ENCODE peak calls at places on chromosomes 11 and 22, in five cellular contexts. One of them, this sample, is unnamed.

GRCh38 chr11:45211732-45212131 is 65.3 kb downstream of the PRDM11 start:
- DNase-seq in stomach: no peak
- DNase-seq in Panc1: no peak
- DNase-seq in spleen: no peak
- DNase-seq in SK-N-SH: no peak
- DNase-seq in this sample: no peak

GRCh38 chr22:28911777-28912669 is 28.7 kb downstream of the ZNRF3 start:
- DNase-seq in stomach: no peak
- DNase-seq in Panc1: no peak
- DNase-seq in spleen: no peak
- DNase-seq in SK-N-SH: no peak
- DNase-seq in this sample: no peak

GRCh38 chr11:114775849-114776621 is 97.7 kb downstream of the NXPE2 start:
- DNase-seq in stomach: no peak
- DNase-seq in Panc1: no peak
- DNase-seq in spleen: no peak
- DNase-seq in SK-N-SH: peak; percentile 57
- DNase-seq in this sample: peak; percentile 10

GRCh38 chr11:116168459-116168787 is 604.4 kb downstream of the BUD13 start:
- DNase-seq in stomach: no peak
- DNase-seq in Panc1: no peak
- DNase-seq in spleen: no peak
- DNase-seq in SK-N-SH: no peak
- DNase-seq in this sample: no peak

GRCh38 chr11:78535027-78535426 is 39.6 kb downstream of the NARS2 start:
- DNase-seq in stomach: no peak
- DNase-seq in Panc1: no peak
- DNase-seq in spleen: no peak
- DNase-seq in SK-N-SH: no peak
- DNase-seq in this sample: no peak

GRCh38 chr22:38350444-38351359 is 33.5 kb upstream of the CSNK1E start:
- DNase-seq in stomach: peak; percentile 17
- DNase-seq in Panc1: no peak
- DNase-seq in spleen: peak; percentile 34
- DNase-seq in SK-N-SH: no peak
- DNase-seq in this sample: no peak

GRCh38 chr11:95505927-95506426 is 275.0 kb upstream of the SESN3 start:
- DNase-seq in stomach: no peak
- DNase-seq in Panc1: no peak
- DNase-seq in spleen: no peak
- DNase-seq in SK-N-SH: no peak
- DNase-seq in this sample: no peak

GRCh38 chr22:18970180-18970947 is 34.3 kb upstream of the PRODH start:
- DNase-seq in stomach: no peak
- DNase-seq in Panc1: no peak
- DNase-seq in spleen: peak; percentile 59
- DNase-seq in SK-N-SH: peak; percentile 85
- DNase-seq in this sample: no peak

GRCh38 chr11:110182886-110183285 is 89.7 kb downstream of the ZC3H12C start:
- DNase-seq in stomach: no peak
- DNase-seq in Panc1: no peak
- DNase-seq in spleen: no peak
- DNase-seq in SK-N-SH: no peak
- DNase-seq in this sample: no peak

GRCh38 chr22:50443202-50443601 is 31.6 kb downstream of the SBF1 start:
- DNase-seq in stomach: no peak
- DNase-seq in Panc1: no peak
- DNase-seq in spleen: no peak
- DNase-seq in SK-N-SH: no peak
- DNase-seq in this sample: peak; percentile 74

GRCh38 chr11:13140028-13140870 is 131.1 kb downstream of the RASSF10 start:
- DNase-seq in stomach: peak; percentile 78
- DNase-seq in Panc1: no peak
- DNase-seq in spleen: no peak
- DNase-seq in SK-N-SH: no peak
- DNase-seq in this sample: peak; percentile 88

GRCh38 chr11:13137778-13138400 is 128.8 kb downstream of the RASSF10 start:
- DNase-seq in stomach: no peak
- DNase-seq in Panc1: no peak
- DNase-seq in spleen: no peak
- DNase-seq in SK-N-SH: no peak
- DNase-seq in this sample: no peak

GRCh38 chr11:13134886-13135285 is 125.8 kb downstream of the RASSF10 start:
- DNase-seq in stomach: no peak
- DNase-seq in Panc1: no peak
- DNase-seq in spleen: no peak
- DNase-seq in SK-N-SH: no peak
- DNase-seq in this sample: no peak

GRCh38 chr11:13136272-13136596 is 127.1 kb downstream of the RASSF10 start:
- DNase-seq in stomach: no peak
- DNase-seq in Panc1: no peak
- DNase-seq in spleen: no peak
- DNase-seq in SK-N-SH: no peak
- DNase-seq in this sample: no peak

GRCh38 chr11:13135385-13136271 is 126.5 kb downstream of the RASSF10 start:
- DNase-seq in stomach: no peak
- DNase-seq in Panc1: no peak
- DNase-seq in spleen: no peak
- DNase-seq in SK-N-SH: no peak
- DNase-seq in this sample: no peak
- H3K27ac ChIP-seq in stomach: no peak overlapping the region
- H3K27ac ChIP-seq in Panc1: no peak overlapping the region
- H3K27ac ChIP-seq in spleen: no peak overlapping the region
- H3K27ac ChIP-seq in SK-N-SH: no peak overlapping the region
- H3K27ac ChIP-seq in this sample: no peak overlapping the region

GRCh38 chr11:65574147-65574962 is 1.5 kb upstream of the EHBP1L1 start:
- DNase-seq in stomach: peak; percentile 89
- DNase-seq in Panc1: no peak
- DNase-seq in spleen: peak; percentile 99
- DNase-seq in SK-N-SH: peak; percentile 98
- DNase-seq in this sample: peak; percentile 95
- TF ChIP-seq POLR2AphosphoS5 in stomach: peak; percentile 85
- TF ChIP-seq POLR2AphosphoS5 in Panc1: peak; percentile 19
- TF ChIP-seq POLR2AphosphoS5 in spleen: peak; percentile 95
- TF ChIP-seq POLR2AphosphoS5 in SK-N-SH: no peak
- TF ChIP-seq POLR2AphosphoS5 in this sample: peak; percentile 92

GRCh38 chr11:35178862-35179261 is 39.9 kb downstream of the CD44 start:
- DNase-seq in stomach: no peak
- DNase-seq in Panc1: no peak
- DNase-seq in spleen: no peak
- DNase-seq in SK-N-SH: no peak
- DNase-seq in this sample: no peak

GRCh38 chr11:35177370-35177769 is 38.4 kb downstream of the CD44 start:
- DNase-seq in stomach: no peak
- DNase-seq in Panc1: no peak
- DNase-seq in spleen: no peak
- DNase-seq in SK-N-SH: no peak
- DNase-seq in this sample: no peak

GRCh38 chr11:35179466-35180135 is 40.6 kb downstream of the CD44 start:
- DNase-seq in stomach: no peak
- DNase-seq in Panc1: no peak
- DNase-seq in spleen: no peak
- DNase-seq in SK-N-SH: no peak
- DNase-seq in this sample: no peak

GRCh38 chr11:35180311-35181233 is 41.6 kb downstream of the CD44 start:
- DNase-seq in stomach: no peak
- DNase-seq in Panc1: no peak
- DNase-seq in spleen: no peak
- DNase-seq in SK-N-SH: no peak
- DNase-seq in this sample: no peak

DNA sequence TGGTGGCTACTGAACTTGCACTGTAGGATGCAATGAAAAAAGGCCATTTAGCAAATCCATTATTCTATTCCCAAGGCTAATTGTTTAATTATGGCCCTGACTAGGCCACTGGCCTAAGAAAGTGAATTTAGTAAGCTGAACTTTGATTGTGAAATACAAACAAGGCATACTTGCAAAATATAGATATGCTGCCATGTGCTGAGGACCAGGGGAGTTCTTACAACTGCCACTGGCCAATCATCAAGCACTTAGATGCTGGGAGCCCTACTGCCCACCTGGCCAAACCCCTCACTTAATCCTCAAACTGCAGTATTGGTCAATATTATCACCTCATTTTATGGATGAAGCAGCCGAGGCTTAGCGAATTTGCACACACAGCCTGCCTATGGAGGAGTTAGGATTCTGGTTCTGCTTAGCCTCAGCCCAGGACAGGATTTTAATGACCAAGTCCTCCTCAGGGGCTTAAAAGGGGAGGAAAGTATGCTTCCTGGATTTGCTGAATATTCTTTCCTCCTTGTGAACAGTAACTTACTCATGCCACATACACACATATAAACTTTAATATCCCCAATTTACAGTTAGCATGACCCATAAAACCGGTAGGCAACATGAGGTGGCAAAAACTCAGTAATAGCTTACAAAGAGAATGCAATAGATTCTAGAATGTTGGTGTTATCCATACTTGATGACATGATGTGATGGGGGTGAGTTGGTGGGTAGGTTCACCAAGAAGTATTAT is 39.3 kb downstream of the CD44 start:
- DNase-seq in stomach: no peak
- DNase-seq in Panc1: no peak
- DNase-seq in spleen: no peak
- DNase-seq in SK-N-SH: no peak
- DNase-seq in this sample: no peak
- H3K27ac ChIP-seq in stomach: no peak overlapping the region
- H3K27ac ChIP-seq in Panc1: peak overlapping the region; percentile 87
- H3K27ac ChIP-seq in spleen: peak overlapping the region; percentile 44
- H3K27ac ChIP-seq in SK-N-SH: no peak overlapping the region
- H3K27ac ChIP-seq in this sample: peak overlapping the region; percentile 7

GRCh38 chr11:10807629-10808552 is 835 bp downstream of the EIF4G2 start:
- DNase-seq in stomach: peak; percentile 58
- DNase-seq in Panc1: no peak
- DNase-seq in spleen: peak; percentile 93
- DNase-seq in SK-N-SH: peak; percentile 58
- DNase-seq in this sample: peak; percentile 69
- TF ChIP-seq POLR2AphosphoS5 in stomach: peak; percentile 13
- TF ChIP-seq POLR2AphosphoS5 in Panc1: peak; percentile 28
- TF ChIP-seq POLR2AphosphoS5 in spleen: peak; percentile 20
- TF ChIP-seq POLR2AphosphoS5 in SK-N-SH: no peak
- TF ChIP-seq POLR2AphosphoS5 in this sample: peak; percentile 56

GRCh38 chr11:34825315-34825669 is 90.9 kb downstream of the APIP start:
- DNase-seq in stomach: no peak
- DNase-seq in Panc1: no peak
- DNase-seq in spleen: no peak
- DNase-seq in SK-N-SH: no peak
- DNase-seq in this sample: no peak

GRCh38 chr11:34825670-34826383 is 90.4 kb downstream of the APIP start:
- DNase-seq in stomach: peak; percentile 67
- DNase-seq in Panc1: no peak
- DNase-seq in spleen: no peak
- DNase-seq in SK-N-SH: no peak
- DNase-seq in this sample: no peak

GRCh38 chr11:34824425-34824824 is 91.8 kb downstream of the APIP start:
- DNase-seq in stomach: no peak
- DNase-seq in Panc1: no peak
- DNase-seq in spleen: no peak
- DNase-seq in SK-N-SH: no peak
- DNase-seq in this sample: no peak

GRCh38 chr11:34823639-34824038 is 92.5 kb downstream of the APIP start:
- DNase-seq in stomach: no peak
- DNase-seq in Panc1: no peak
- DNase-seq in spleen: no peak
- DNase-seq in SK-N-SH: no peak
- DNase-seq in this sample: no peak

DNA sequence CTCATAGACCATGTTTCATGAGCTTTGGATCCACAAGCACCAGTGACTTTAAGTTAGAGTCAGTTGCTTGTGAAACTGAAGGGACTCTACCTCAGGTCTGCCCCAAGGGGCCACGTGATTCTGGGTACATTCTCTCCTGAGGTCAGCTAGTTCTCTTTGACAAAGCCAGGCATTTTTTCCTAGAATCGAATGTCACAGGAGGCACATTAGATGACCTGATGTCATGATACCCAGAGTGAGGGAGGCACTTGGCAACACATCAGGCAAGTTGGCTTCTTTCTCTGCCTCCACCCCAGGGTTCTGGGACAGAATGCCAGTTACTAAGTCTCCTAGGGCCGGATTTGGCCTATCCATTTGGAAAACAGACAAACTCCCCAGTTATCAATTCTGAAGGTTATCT is 93.0 kb downstream of the APIP start:
- DNase-seq in stomach: no peak
- DNase-seq in Panc1: no peak
- DNase-seq in spleen: no peak
- DNase-seq in SK-N-SH: no peak
- DNase-seq in this sample: no peak
- H3K27ac ChIP-seq in stomach: no peak overlapping the region
- H3K27ac ChIP-seq in Panc1: no peak overlapping the region
- H3K27ac ChIP-seq in spleen: no peak overlapping the region
- H3K27ac ChIP-seq in SK-N-SH: no peak overlapping the region
- H3K27ac ChIP-seq in this sample: no peak overlapping the region

GRCh38 chr11:18397921-18398320 is 3.6 kb downstream of the LDHA start:
- DNase-seq in stomach: no peak
- DNase-seq in Panc1: no peak
- DNase-seq in spleen: no peak
- DNase-seq in SK-N-SH: no peak
- DNase-seq in this sample: no peak
- TF ChIP-seq POLR2AphosphoS5 in stomach: no peak
- TF ChIP-seq POLR2AphosphoS5 in Panc1: no peak
- TF ChIP-seq POLR2AphosphoS5 in spleen: no peak
- TF ChIP-seq POLR2AphosphoS5 in SK-N-SH: no peak
- TF ChIP-seq POLR2AphosphoS5 in this sample: no peak

GRCh38 chr22:35915477-35916013 is 113.1 kb downstream of the RBFOX2 start:
- DNase-seq in stomach: no peak
- DNase-seq in Panc1: no peak
- DNase-seq in spleen: no peak
- DNase-seq in SK-N-SH: no peak
- DNase-seq in this sample: no peak
- H3K27ac ChIP-seq in stomach: peak overlapping the region; percentile 85
- H3K27ac ChIP-seq in Panc1: peak overlapping the region; percentile 74
- H3K27ac ChIP-seq in spleen: peak overlapping the region; percentile 79
- H3K27ac ChIP-seq in SK-N-SH: peak overlapping the region; percentile 99
- H3K27ac ChIP-seq in this sample: peak overlapping the region; percentile 59

DNA sequence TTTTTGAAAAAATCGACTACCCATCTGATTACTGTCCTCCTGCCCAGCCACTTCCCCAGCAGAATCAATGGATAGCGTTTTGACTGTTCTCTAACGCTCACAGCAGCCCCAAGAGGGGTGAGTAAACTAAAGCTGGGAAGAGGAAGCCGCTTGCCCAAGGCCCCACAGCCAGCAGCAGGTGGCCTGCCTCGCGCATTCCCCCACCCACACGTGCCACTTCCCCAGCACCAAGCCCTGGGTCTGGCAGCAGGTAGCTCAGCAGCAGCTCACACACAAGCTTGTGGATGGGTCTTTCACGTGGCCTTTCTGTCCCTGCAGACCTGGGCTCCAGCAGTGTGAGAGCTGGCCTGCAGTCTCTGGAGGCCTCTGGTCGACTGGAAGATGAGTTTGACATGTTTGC is 34.3 kb downstream of the TOM1 start:
- DNase-seq in stomach: no peak
- DNase-seq in Panc1: no peak
- DNase-seq in spleen: no peak
- DNase-seq in SK-N-SH: no peak
- DNase-seq in this sample: no peak
- TF ChIP-seq POLR2AphosphoS5 in stomach: no peak
- TF ChIP-seq POLR2AphosphoS5 in Panc1: no peak
- TF ChIP-seq POLR2AphosphoS5 in spleen: peak; percentile 9
- TF ChIP-seq POLR2AphosphoS5 in SK-N-SH: no peak
- TF ChIP-seq POLR2AphosphoS5 in this sample: no peak